ENCODE peak calls at places on chromosomes 7 and 10, in six cellular contexts. B, O, K, R, G and Y are unnamed samples.

GRCh38 chr7:112103246-112103645 is 103.0 kb downstream of the DOCK4 start:
- DNase-seq in K (no peak), R (no peak), G (no peak), O (no peak), B (no peak), Y (no peak)

GRCh38 chr10:101512741-101513140 is 75.3 kb downstream of the POLL start:
- DNase-seq in K (no peak), B (no peak), O (no peak), G (no peak), R (no peak), Y (no peak)

GRCh38 chr7:47484923-47485639 is 96.8 kb downstream of the TNS3 start:
- DNase-seq in K (no peak), R (no peak), O (no peak), B (no peak), G (no peak), Y (no peak)

GRCh38 chr10:45379891-45380540 is 6.0 kb downstream of the ALOX5 start:
- DNase-seq in G (no peak), R (no peak), K (no peak), O (no peak), B (no peak), Y (no peak)

GRCh38 chr10:103859161-103860141 is 4.1 kb upstream of the SH3PXD2A start:
- DNase-seq in G (peak; percentile 22), O (peak; percentile 72), R (peak; percentile 24), B (peak; percentile 50), K (peak; percentile 71), Y (peak; percentile 55)

GRCh38 chr10:14365231-14365744 is 34.6 kb upstream of the FRMD4A start:
- DNase-seq in G (no peak), O (no peak), K (no peak), R (no peak), B (no peak), Y (no peak)

GRCh38 chr10:103926722-103927319 is 8.8 kb upstream of the STN1 start:
- DNase-seq in K (no peak), B (no peak), R (no peak), G (no peak), O (no peak), Y (no peak)

GRCh38 chr7:146635200-146636032 is 518.8 kb downstream of the CNTNAP2 start:
- DNase-seq in R (no peak), G (no peak), O (no peak), B (no peak), K (no peak), Y (no peak)

GRCh38 chr7:1359681-1360485 is 99.4 kb downstream of the MICALL2 start:
- DNase-seq in O (no peak), B (no peak), K (no peak), R (no peak), G (no peak), Y (no peak)

GRCh38 chr7:43193905-43194304 is 81.5 kb downstream of the HECW1 start:
- DNase-seq in G (no peak), O (no peak), R (no peak), B (no peak), K (no peak), Y (no peak)

GRCh38 chr10:7409045-7409731 is 1.6 kb downstream of the SFMBT2 start:
- DNase-seq in R (peak; percentile 51), G (peak; percentile 41), B (no peak), O (no peak), K (peak; percentile 74), Y (peak; percentile 46)

GRCh38 chr7:105399043-105399725 is 10.5 kb upstream of the SRPK2 start:
- DNase-seq in B (no peak), O (peak; percentile 16), K (peak; percentile 51), G (no peak), R (no peak), Y (peak; percentile 12)

GRCh38 chr7:131546583-131547111 is 9.8 kb downstream of the PODXL start:
- DNase-seq in R (no peak), G (peak; percentile 94), B (no peak), K (peak; percentile 84), O (peak; percentile 46), Y (no peak)

GRCh38 chr10:100811752-100812750 is 66.7 kb downstream of the PAX2 start:
- DNase-seq in B (no peak), O (no peak), G (no peak), R (no peak), K (no peak), Y (no peak)

GRCh38 chr10:11610855-11611247 is 599 bp downstream of the USP6NL start:
- DNase-seq in B (no peak), G (no peak), R (no peak), K (no peak), O (no peak), Y (no peak)

GRCh38 chr10:96840841-96841518 is 8.9 kb downstream of the LCOR start:
- DNase-seq in R (no peak), G (no peak), B (peak; percentile 52), O (peak; percentile 73), K (no peak), Y (no peak)

GRCh38 chr7:22184549-22185199 is 172.3 kb downstream of the RAPGEF5 start:
- DNase-seq in K (no peak), B (no peak), G (no peak), O (no peak), R (no peak), Y (no peak)

GRCh38 chr10:135601-136464 is 578 bp downstream of the ZMYND11 start:
- DNase-seq in B (no peak), O (peak; percentile 25), G (peak; percentile 46), K (peak; percentile 75), R (no peak), Y (peak; percentile 84)

GRCh38 chr7:117217636-117218035 is 105.2 kb downstream of the WNT2 start:
- DNase-seq in O (no peak), G (no peak), K (no peak), B (no peak), R (no peak), Y (no peak)

GRCh38 chr7:106767073-106767472 is 98.0 kb upstream of the PIK3CG start:
- DNase-seq in G (no peak), B (no peak), R (no peak), O (no peak), K (no peak), Y (no peak)

GRCh38 chr7:66682350-66683093 is 53.8 kb downstream of the KCTD7 start:
- DNase-seq in B (no peak), O (no peak), G (no peak), R (no peak), K (peak; percentile 80), Y (peak; percentile 31)

GRCh38 chr10:44980309-44981171 is 1.9 kb upstream of the DEPP1 start:
- DNase-seq in G (no peak), O (peak; percentile 97), K (no peak), R (no peak), B (no peak), Y (no peak)

GRCh38 chr7:91656486-91657237 is 223.8 kb downstream of the MTERF1 start:
- DNase-seq in O (no peak), K (no peak), B (no peak), G (no peak), R (no peak), Y (no peak)

GRCh38 chr10:43524434-43525247 is 49.8 kb downstream of the ZNF239 start:
- DNase-seq in B (no peak), R (no peak), O (no peak), K (no peak), G (no peak), Y (no peak)

GRCh38 chr7:143901360-143901709 is 641 bp downstream of the TCAF1 start:
- DNase-seq in K (no peak), O (peak; percentile 25), R (no peak), G (no peak), B (no peak), Y (no peak)

GRCh38 chr7:117067322-117067721 is 114.0 kb downstream of the ST7 start:
- DNase-seq in O (no peak), K (no peak), B (no peak), R (no peak), G (no peak), Y (no peak)

GRCh38 chr7:152667900-152668440 is 8.0 kb downstream of the XRCC2 start:
- DNase-seq in G (no peak), B (no peak), R (no peak), K (no peak), O (no peak), Y (no peak)

GRCh38 chr10:17742918-17743317 is 9.1 kb upstream of the TMEM236 start:
- DNase-seq in G (peak; percentile 56), B (peak; percentile 49), O (peak; percentile 30), K (peak; percentile 49), R (no peak), Y (peak; percentile 60)

GRCh38 chr10:20871970-20872369 is 25.1 kb downstream of the NEBL start:
- DNase-seq in K (no peak), B (no peak), R (no peak), G (no peak), O (no peak), Y (no peak)
- TF ChIP-seq JUND in K (no peak), B (no peak), R (no peak), G (no peak), O (no peak), Y (no peak)

GRCh38 chr10:21532694-21533576 is 1.1 kb upstream of the MLLT10 start:
- DNase-seq in K (no peak), G (no peak), O (no peak), B (no peak), R (no peak), Y (no peak)
- TF ChIP-seq JUND in K (no peak), G (no peak), O (no peak), B (no peak), R (no peak), Y (no peak)

GRCh38 chr7:5094641-5095040 is 49.0 kb downstream of the RBAK start:
- DNase-seq in B (peak; percentile 2), K (no peak), G (no peak), R (no peak), O (no peak), Y (no peak)
- TF ChIP-seq JUND in B (no peak), K (no peak), G (no peak), R (no peak), O (no peak), Y (no peak)

GRCh38 chr7:130413201-130413600 is 27.6 kb downstream of the CEP41 start:
- DNase-seq in O (no peak), G (no peak), R (no peak), B (no peak), K (no peak), Y (no peak)

GRCh38 chr7:130409067-130409721 is 28.9 kb downstream of the CPA1 start:
- DNase-seq in B (no peak), O (no peak), K (peak; percentile 36), G (no peak), R (no peak), Y (no peak)

GRCh38 chr7:130415019-130415418 is 25.8 kb downstream of the CEP41 start:
- DNase-seq in G (no peak), O (no peak), R (no peak), K (no peak), B (no peak), Y (no peak)

DNA sequence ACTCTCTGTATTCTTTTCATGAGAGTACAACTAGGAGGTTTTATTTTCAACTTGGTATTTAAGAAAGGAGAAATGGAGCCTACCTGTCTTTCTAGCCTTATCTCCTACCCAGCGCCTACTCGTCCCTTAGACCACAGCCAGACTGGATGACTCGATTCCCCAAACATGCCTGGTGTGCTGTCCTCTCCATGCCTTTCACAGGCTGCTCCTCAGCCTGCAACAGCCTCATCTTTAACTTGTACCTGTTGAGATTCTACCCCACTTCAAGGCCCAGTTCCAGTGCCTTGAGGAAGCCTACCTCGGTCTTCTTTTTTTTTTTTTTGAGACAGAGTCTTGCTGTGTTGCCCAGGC is 29.4 kb downstream of the CPA1 start:
- DNase-seq in B (no peak), G (no peak), R (no peak), O (no peak), K (no peak), Y (no peak)
- TF ChIP-seq JUND in B (no peak), G (no peak), R (no peak), O (no peak), K (no peak), Y (no peak)